ENCODE peak calls at places on chromosomes 5 and 9, in nine cellular contexts. H is aorta, O is stomach, Q is Peyer's patch, R is tibial nerve, P is HepG2, A is fibroblast of lung, L is GM23248, U is heart left ventricle. V is an unnamed sample.

GRCh38 chr5:117454716-117455212 is 880.1 kb upstream of the SEMA6A start:
- DNase-seq in H (peak; percentile 69), R (peak; percentile 48), O (peak; percentile 61), P (peak; percentile 50), U (peak; percentile 13), Q (peak; percentile 78), L (peak; percentile 12), A (no peak), V (peak; percentile 60)

GRCh38 chr9:125867752-125868400 is 120.7 kb downstream of the PBX3 start:
- DNase-seq in H (no peak), L (peak; percentile 17), P (no peak), A (no peak), R (no peak), U (no peak), O (no peak), Q (no peak), V (no peak)

GRCh38 chr5:53253421-53253871 is 143.9 kb upstream of the MOCS2 start:
- DNase-seq in Q (no peak), H (no peak), R (no peak), L (peak; percentile 65), O (no peak), U (no peak), P (no peak), A (peak; percentile 95), V (no peak)

GRCh38 chr9:135087489-135087791 is at the start of gene OLFM1:
- DNase-seq in U (peak; percentile 83), R (peak; percentile 56), A (peak; percentile 58), O (peak; percentile 71), H (peak; percentile 91), L (peak; percentile 90), P (no peak), Q (peak; percentile 67), V (peak; percentile 3)

GRCh38 chr9:93028448-93029006 is 30.0 kb upstream of the SUSD3 start:
- DNase-seq in H (no peak), R (no peak), U (no peak), P (no peak), O (no peak), A (no peak), L (no peak), Q (peak; percentile 78), V (no peak)

GRCh38 chr5:17157916-17158529 is 59.4 kb upstream of the BASP1 start:
- DNase-seq in U (no peak), L (peak; percentile 98), P (no peak), R (no peak), A (peak; percentile 98), H (no peak), Q (no peak), O (no peak), V (no peak)

GRCh38 chr9:12856608-12857007 is 81.8 kb downstream of the LURAP1L start:
- DNase-seq in H (no peak), P (no peak), Q (no peak), U (no peak), L (no peak), R (no peak), A (no peak), O (no peak), V (no peak)

GRCh38 chr9:91784673-91785402 is 165.2 kb downstream of the ROR2 start:
- DNase-seq in A (no peak), R (no peak), Q (no peak), L (no peak), H (no peak), P (no peak), O (no peak), U (no peak), V (no peak)

GRCh38 chr9:134722120-134722701 is 80.6 kb downstream of the COL5A1 start:
- DNase-seq in R (no peak), L (no peak), A (no peak), P (no peak), U (no peak), O (no peak), H (no peak), Q (no peak), V (no peak)

GRCh38 chr9:20441704-20442423 is 180.4 kb downstream of the MLLT3 start:
- DNase-seq in U (no peak), H (no peak), P (no peak), R (no peak), Q (no peak), A (peak; percentile 76), L (no peak), O (no peak), V (no peak)

GRCh38 chr5:159667286-159667685 is 249.0 kb upstream of the ADRA1B start:
- DNase-seq in Q (no peak), R (no peak), P (no peak), U (no peak), L (no peak), O (no peak), A (no peak), H (no peak), V (no peak)

GRCh38 chr9:13575558-13575957 is 296.1 kb upstream of the MPDZ start:
- DNase-seq in H (no peak), R (no peak), Q (no peak), O (no peak), P (no peak), U (peak; percentile 50), A (peak; percentile 36), L (no peak), V (no peak)

GRCh38 chr5:180130291-180130869 is 58.8 kb upstream of the RNF130 start:
- DNase-seq in U (no peak), H (peak; percentile 51), A (no peak), O (peak; percentile 20), R (no peak), Q (peak; percentile 28), P (no peak), L (no peak), V (no peak)

GRCh38 chr5:75843319-75843718 is 126.1 kb upstream of the POC5 start:
- DNase-seq in U (no peak), A (no peak), H (no peak), P (no peak), L (no peak), Q (no peak), R (no peak), O (no peak), V (no peak)

GRCh38 chr9:124908098-124908497 is 32.8 kb downstream of the GOLGA1 start:
- DNase-seq in Q (no peak), R (no peak), L (no peak), P (no peak), A (no peak), O (no peak), U (no peak), H (no peak), V (no peak)

GRCh38 chr9:128118971-128119665 is 8.4 kb downstream of the PTGES2 start:
- DNase-seq in R (no peak), L (no peak), O (peak; percentile 25), P (no peak), U (peak; percentile 25), H (peak; percentile 56), Q (peak; percentile 45), A (no peak), V (no peak)

GRCh38 chr5:180026320-180026719 is 45.2 kb downstream of the RNF130 start:
- DNase-seq in P (peak; percentile 30), H (no peak), O (peak; percentile 53), Q (no peak), U (peak; percentile 30), L (peak; percentile 20), R (no peak), A (peak; percentile 86), V (peak; percentile 24)

GRCh38 chr9:123753669-123754307 is 176.1 kb downstream of the DENND1A start:
- DNase-seq in H (no peak), R (no peak), Q (no peak), U (no peak), P (no peak), L (no peak), A (no peak), O (no peak), V (no peak)

GRCh38 chr5:57598756-57599155 is 116.1 kb upstream of the ACTBL2 start:
- DNase-seq in R (no peak), U (no peak), Q (no peak), A (peak; percentile 90), O (no peak), L (peak; percentile 88), P (no peak), H (no peak), V (no peak)

GRCh38 chr5:37086466-37087178 is 162.6 kb downstream of the CPLANE1 start:
- DNase-seq in U (no peak), P (peak; percentile 56), H (no peak), R (no peak), L (peak; percentile 42), A (peak; percentile 51), O (no peak), Q (peak; percentile 62), V (no peak)

DNA sequence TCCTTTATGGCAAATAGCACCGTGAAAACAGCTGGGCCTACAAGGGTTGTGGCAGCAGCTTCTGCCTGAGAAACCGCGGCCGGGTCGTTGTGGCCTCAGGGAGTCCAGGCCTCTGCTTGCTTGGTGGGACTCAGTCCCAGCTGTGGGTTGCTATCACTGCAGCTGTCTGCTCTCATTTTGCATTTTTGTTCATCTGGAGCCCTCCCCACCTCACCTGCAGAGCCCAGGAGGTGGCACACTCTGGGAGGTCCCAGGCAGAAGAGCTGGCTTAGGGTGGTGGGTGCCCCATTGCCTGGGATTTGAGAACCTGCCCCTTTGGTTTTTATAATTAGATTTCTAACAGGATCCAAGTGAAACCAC is 138.4 kb downstream of the GADD45G start:
- DNase-seq in U (no peak), O (no peak), H (no peak), R (no peak), P (no peak), A (no peak), Q (peak; percentile 72), L (no peak), V (no peak)
- H3K4me3 ChIP-seq in U (no peak overlapping the region), O (no peak overlapping the region), H (no peak overlapping the region), R (no peak overlapping the region), P (no peak overlapping the region), A (no peak overlapping the region), Q (no peak overlapping the region), L (no peak overlapping the region), V (no peak overlapping the region)

DNA sequence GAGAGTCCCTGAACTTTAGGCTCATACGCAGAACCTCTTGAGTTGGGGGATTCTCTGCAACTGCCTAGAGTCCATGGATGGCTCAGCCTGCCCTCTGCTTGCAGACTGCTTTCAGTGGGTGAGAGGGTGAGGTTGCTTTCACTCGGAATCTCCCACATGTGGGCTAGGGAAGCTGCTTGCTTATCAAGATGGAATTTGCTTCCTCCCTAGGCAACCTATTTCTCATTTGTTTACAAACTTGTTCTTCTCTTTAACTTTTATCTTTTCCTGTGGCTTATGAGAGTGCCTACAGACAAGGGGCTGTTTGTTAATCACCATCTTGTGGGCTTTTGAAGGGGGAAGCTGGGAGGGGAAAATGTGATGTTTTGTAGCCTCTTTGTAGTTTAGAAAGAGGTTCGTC is 10.0 kb downstream of the TLE4 start:
- DNase-seq in Q (no peak), O (no peak), H (no peak), U (no peak), R (no peak), L (peak; percentile 92), P (peak; percentile 41), A (peak; percentile 94), V (no peak)
- H3K4me1 ChIP-seq in Q (peaks cover 19% of the 10 kb centered on the region), O (peaks cover 82% of the 10 kb centered on the region), H (peaks cover 3% of the 10 kb centered on the region), U (no peaks in the 10 kb centered on the region), R (peaks cover 9% of the 10 kb centered on the region), L (peaks cover 31% of the 10 kb centered on the region), P (peaks cover 31% of the 10 kb centered on the region), A (peaks cover 7% of the 10 kb centered on the region), V (no peaks in the 10 kb centered on the region)

GRCh38 chr9:120894404-120895226 is 17.6 kb upstream of the PHF19 start:
- DNase-seq in Q (no peak), U (peak; percentile 67), R (no peak), A (peak; percentile 42), H (peak; percentile 86), O (peak; percentile 50), P (no peak), L (peak; percentile 70), V (no peak)
- H3K4me3 ChIP-seq in Q (no peak overlapping the region), U (peak overlapping the region; percentile 22), R (peak overlapping the region; percentile 45), A (peak overlapping the region; percentile 21), H (no peak overlapping the region), O (peak overlapping the region; percentile 39), P (no peak overlapping the region), L (peak overlapping the region; percentile 66), V (no peak overlapping the region)

GRCh38 chr9:94761506-94761905 is 35.0 kb downstream of the AOPEP start:
- DNase-seq in R (no peak), O (no peak), A (no peak), L (peak; percentile 12), U (no peak), P (no peak), H (no peak), Q (no peak), V (no peak)
- H3K4me1 ChIP-seq in R (no peaks in the 10 kb centered on the region), O (no peaks in the 10 kb centered on the region), A (no peaks in the 10 kb centered on the region), L (peaks cover 12% of the 10 kb centered on the region), U (no peaks in the 10 kb centered on the region), P (no peaks in the 10 kb centered on the region), H (no peaks in the 10 kb centered on the region), Q (no peaks in the 10 kb centered on the region), V (peaks cover 6% of the 10 kb centered on the region)

V was measured in HAP-1.